ENCODE peak calls at places on chromosome 6, in nine cellular contexts. J is thyroid gland, S is brain microvascular endothelial cell, P is WERI-Rb-1, V is neuronal stem cell, C is heart left ventricle, O is HCT116, Z is Peyer's patch, F is sigmoid colon. I is an unnamed sample. For H3K36me3, the result is how much of the 10 kb centered on the place peaks cover.

GRCh38 chr6:125707615-125708243 is 41.7 kb upstream of the HEY2 start:
- DNase-seq in J (no peak), S (no peak), P (no peak), V (no peak), C (no peak), O (no peak), Z (no peak), F (no peak), I (no peak)

GRCh38 chr6:27591660-27592059 is 118.8 kb upstream of the ZNF184 start:
- DNase-seq in J (no peak), S (peak), P (no peak), V (peak), C (no peak), O (no peak), Z (no peak), F (no peak), I (no peak)

GRCh38 chr6:55299285-55299684 is 28.0 kb upstream of the GFRAL start:
- DNase-seq in J (no peak), S (no peak), P (no peak), V (no peak), C (no peak), O (no peak), Z (no peak), F (no peak), I (no peak)

GRCh38 chr6:113690255-113690956 is 166.7 kb upstream of the MARCKS start:
- DNase-seq in J (no peak), S (peak), P (no peak), V (no peak), C (no peak), O (no peak), Z (no peak), F (no peak), I (no peak)

GRCh38 chr6:121592955-121593665 is 157.7 kb downstream of the GJA1 start:
- DNase-seq in J (no peak), S (no peak), P (no peak), V (no peak), C (no peak), O (no peak), Z (no peak), F (no peak), I (no peak)

GRCh38 chr6:33428219-33428890 is 8.5 kb downstream of the SYNGAP1 start:
- DNase-seq in J (peak), S (peak), P (peak), V (no peak), C (peak), O (no peak), Z (peak), F (no peak), I (no peak)

GRCh38 chr6:31968791-31969711 is 2.9 kb downstream of the DXO start:
- DNase-seq in J (no peak), S (no peak), P (no peak), V (no peak), C (no peak), O (no peak), Z (no peak), F (peak), I (no peak)

GRCh38 chr6:25816252-25816651 is 15.6 kb downstream of the SLC17A1 start:
- DNase-seq in J (no peak), S (no peak), P (no peak), V (no peak), C (no peak), O (no peak), Z (no peak), F (no peak), I (no peak)

GRCh38 chr6:137697267-137697938 is 169.7 kb upstream of the TNFAIP3 start:
- DNase-seq in J (no peak), S (peak), P (no peak), V (peak), C (no peak), O (no peak), Z (no peak), F (no peak), I (no peak)

GRCh38 chr6:85997206-85997605 is 354.5 kb upstream of the SYNCRIP start:
- DNase-seq in J (no peak), S (no peak), P (no peak), V (no peak), C (no peak), O (no peak), Z (no peak), F (no peak), I (no peak)

GRCh38 chr6:19478992-19479391 is 358.2 kb upstream of the ID4 start:
- DNase-seq in J (no peak), S (peak), P (no peak), V (no peak), C (no peak), O (no peak), Z (no peak), F (no peak), I (no peak)

GRCh38 chr6:72955666-72956065 is 269.6 kb downstream of the KHDC1L start:
- DNase-seq in J (peak), S (no peak), P (no peak), V (no peak), C (no peak), O (no peak), Z (no peak), F (no peak), I (no peak)

GRCh38 chr6:3808189-3808588 is 41.0 kb upstream of the FAM50B start:
- DNase-seq in J (no peak), S (no peak), P (no peak), V (no peak), C (no peak), O (no peak), Z (no peak), F (no peak), I (no peak)

GRCh38 chr6:164749126-164749758 is 560.2 kb downstream of the C6orf118 start:
- DNase-seq in J (no peak), S (no peak), P (no peak), V (no peak), C (peak), O (no peak), Z (no peak), F (no peak), I (no peak)

GRCh38 chr6:88455317-88455716 is 289.2 kb upstream of the CNR1 start:
- DNase-seq in J (no peak), S (no peak), P (no peak), V (no peak), C (peak), O (no peak), Z (no peak), F (no peak), I (no peak)

GRCh38 chr6:52576054-52576391 is 837 bp downstream of the TRAM2 start:
- DNase-seq in J (peak), S (no peak), P (no peak), V (no peak), C (no peak), O (no peak), Z (no peak), F (peak), I (no peak)

GRCh38 chr6:136860043-136860442 is 37.7 kb downstream of the PEX7 start:
- DNase-seq in J (no peak), S (no peak), P (no peak), V (no peak), C (no peak), O (no peak), Z (no peak), F (no peak), I (no peak)

GRCh38 chr6:91705646-91706045 is 1118.8 kb upstream of the MAP3K7 start:
- DNase-seq in J (no peak), S (no peak), P (no peak), V (no peak), C (no peak), O (no peak), Z (no peak), F (no peak), I (no peak)

GRCh38 chr6:114080891-114081510 is 110.1 kb upstream of the HDAC2 start:
- DNase-seq in J (no peak), S (no peak), P (no peak), V (no peak), C (no peak), O (no peak), Z (no peak), F (no peak), I (no peak)

GRCh38 chr6:100229512-100229911 is 235.2 kb downstream of the SIM1 start:
- DNase-seq in J (peak), S (no peak), P (no peak), V (no peak), C (no peak), O (no peak), Z (no peak), F (no peak), I (no peak)

GRCh38 chr6:5034328-5034727 is 30.5 kb upstream of the RPP40 start:
- DNase-seq in J (no peak), S (no peak), P (no peak), V (no peak), C (no peak), O (no peak), Z (no peak), F (no peak), I (no peak)

GRCh38 chr6:126905917-126906316 is 212.6 kb upstream of the RSPO3 start:
- DNase-seq in J (no peak), S (peak), P (no peak), V (no peak), C (no peak), O (no peak), Z (no peak), F (no peak), I (no peak)

GRCh38 chr6:107506145-107506544 is 16.2 kb downstream of the SOBP start:
- DNase-seq in J (no peak), S (no peak), P (no peak), V (no peak), C (no peak), O (no peak), Z (no peak), F (no peak), I (no peak)

DNA sequence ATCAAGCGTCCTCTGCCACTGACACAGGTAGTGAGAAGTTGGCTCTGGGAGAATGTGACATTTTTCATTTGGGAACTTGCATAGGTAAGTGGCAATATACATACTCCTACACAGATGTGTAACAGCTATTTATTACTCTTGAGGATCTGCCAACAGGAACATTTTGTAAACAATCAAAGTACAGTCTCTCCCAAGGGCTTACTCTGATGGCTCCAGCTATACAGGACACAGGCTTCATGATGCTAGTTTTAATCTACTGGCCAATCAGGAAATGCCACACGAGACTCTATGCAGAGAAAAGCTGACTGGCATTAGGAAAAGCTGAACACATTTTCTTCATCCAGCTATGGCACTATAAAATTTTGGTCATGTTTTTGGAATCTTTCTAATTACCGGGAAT is 57.8 kb downstream of the POPDC3 start:
- DNase-seq in J (no peak), S (no peak), P (no peak), V (no peak), C (no peak), O (no peak), Z (no peak), F (no peak), I (no peak)
- H3K36me3 ChIP-seq in J (under half), S (under half), P (under half), V (under half), C (under half), O (under half), Z (under half), F (under half), I (under half)

GRCh38 chr6:17673543-17674254 is 33.0 kb downstream of the NUP153 start:
- DNase-seq in J (no peak), S (no peak), P (no peak), V (no peak), C (no peak), O (no peak), Z (no peak), F (no peak), I (no peak)

GRCh38 chr6:17666646-17667045 is 40.1 kb downstream of the NUP153 start:
- DNase-seq in J (no peak), S (no peak), P (no peak), V (no peak), C (no peak), O (no peak), Z (no peak), F (no peak), I (no peak)

GRCh38 chr6:17677602-17678001 is 29.1 kb downstream of the NUP153 start:
- DNase-seq in J (no peak), S (no peak), P (no peak), V (no peak), C (no peak), O (no peak), Z (no peak), F (no peak), I (no peak)

DNA sequence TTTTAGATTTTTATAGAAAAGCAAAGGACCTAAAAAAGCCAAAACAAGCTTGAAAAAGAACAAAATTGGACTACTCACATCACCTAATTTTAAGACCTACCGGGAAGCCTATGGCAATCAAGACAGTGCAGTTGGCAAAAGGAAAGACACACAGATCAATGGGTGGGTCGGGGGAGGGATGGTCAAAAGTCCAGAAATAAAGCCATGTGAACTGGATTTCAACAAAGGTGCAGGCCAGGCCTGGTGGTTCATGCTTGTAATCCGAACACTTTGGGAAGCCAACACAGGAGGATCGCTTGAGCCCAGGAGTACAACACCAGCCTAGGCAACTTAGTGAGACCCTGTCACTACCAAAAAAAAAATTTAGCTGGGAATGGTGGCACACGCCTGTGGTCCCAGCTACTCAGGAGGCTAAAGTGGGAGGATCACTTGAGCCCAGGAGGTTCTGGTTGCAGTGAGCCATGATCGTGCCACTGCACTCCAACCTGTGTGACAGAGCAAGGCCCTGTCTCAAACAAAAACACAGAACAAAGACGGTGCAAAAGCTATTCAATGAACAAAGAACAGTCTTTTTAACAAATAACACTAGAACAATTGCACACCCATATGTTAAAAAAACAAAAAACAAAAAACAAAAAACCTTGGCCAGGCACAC is 34.5 kb downstream of the NUP153 start:
- DNase-seq in J (no peak), S (no peak), P (no peak), V (no peak), C (no peak), O (no peak), Z (no peak), F (no peak), I (no peak)
- H3K36me3 ChIP-seq in J (under half), S (under half), P (half or more), V (under half), C (half or more), O (half or more), Z (half or more), F (half or more), I (under half)

DNA sequence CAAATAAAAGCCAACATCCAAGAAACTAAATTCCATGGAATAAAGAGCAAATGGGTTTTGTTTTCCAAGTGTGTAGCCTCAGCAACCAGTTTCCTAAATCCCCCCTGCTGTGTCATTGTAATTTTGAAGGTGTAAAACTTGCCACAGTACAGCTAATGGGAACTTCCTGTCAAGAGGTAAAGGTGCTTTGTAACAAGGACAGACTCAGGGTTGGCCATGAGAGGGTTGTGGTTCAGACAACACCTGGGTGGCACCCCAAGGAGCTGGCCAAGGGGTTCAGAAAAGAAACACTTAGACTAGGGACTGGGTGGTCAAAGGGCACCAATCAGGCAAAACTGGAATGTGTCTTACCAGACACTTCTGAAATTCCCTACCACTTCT is 52.4 kb upstream of the LYRM2 start:
- DNase-seq in J (no peak), S (no peak), P (no peak), V (peak), C (no peak), O (no peak), Z (no peak), F (no peak), I (no peak)
- H3K36me3 ChIP-seq in J (half or more), S (half or more), P (half or more), V (under half), C (half or more), O (half or more), Z (half or more), F (under half), I (under half)

GRCh38 chr6:34955447-34955846 is 66.4 kb downstream of the ANKS1A start:
- DNase-seq in J (no peak), S (no peak), P (no peak), V (no peak), C (peak), O (no peak), Z (no peak), F (no peak), I (no peak)
- H3K36me3 ChIP-seq in J (under half), S (under half), P (under half), V (under half), C (under half), O (under half), Z (under half), F (under half), I (under half)

GRCh38 chr6:109303647-109304283 is 78.5 kb downstream of the CD164 start:
- DNase-seq in J (no peak), S (no peak), P (no peak), V (no peak), C (no peak), O (no peak), Z (no peak), F (no peak), I (no peak)

GRCh38 chr6:109304284-109305015 is 77.8 kb downstream of the CD164 start:
- DNase-seq in J (no peak), S (no peak), P (peak), V (no peak), C (no peak), O (no peak), Z (no peak), F (no peak), I (no peak)

GRCh38 chr6:109305028-109305427 is 77.2 kb downstream of the CD164 start:
- DNase-seq in J (no peak), S (no peak), P (no peak), V (no peak), C (no peak), O (no peak), Z (no peak), F (no peak), I (no peak)

GRCh38 chr6:109302176-109302575 is 80.1 kb downstream of the CD164 start:
- DNase-seq in J (no peak), S (no peak), P (no peak), V (no peak), C (no peak), O (no peak), Z (no peak), F (no peak), I (no peak)

GRCh38 chr6:109303149-109303548 is 79.1 kb downstream of the CD164 start:
- DNase-seq in J (no peak), S (no peak), P (no peak), V (no peak), C (no peak), O (no peak), Z (no peak), F (no peak), I (no peak)
- H3K36me3 ChIP-seq in J (under half), S (under half), P (under half), V (under half), C (under half), O (under half), Z (under half), F (under half), I (under half)

DNA sequence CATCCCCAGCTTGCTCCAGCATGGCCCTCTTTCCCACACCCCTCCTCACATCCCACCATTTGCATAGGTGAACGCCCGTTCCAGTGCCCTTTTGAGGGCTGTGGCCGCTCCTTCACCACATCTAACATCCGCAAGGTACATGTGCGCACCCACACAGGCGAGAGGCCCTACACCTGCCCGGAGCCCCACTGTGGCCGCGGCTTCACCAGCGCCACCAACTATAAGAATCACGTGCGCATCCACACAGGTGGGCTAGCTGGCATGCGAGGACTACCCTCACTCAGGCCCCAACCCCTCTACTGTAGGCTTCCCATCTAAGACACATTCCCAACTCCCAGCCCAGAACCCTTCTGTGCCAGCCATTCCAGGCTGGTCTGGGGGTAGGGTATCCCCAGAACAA is 6.1 kb upstream of the DEF6 start:
- DNase-seq in J (no peak), S (no peak), P (no peak), V (no peak), C (no peak), O (no peak), Z (no peak), F (peak), I (no peak)
- H3K36me3 ChIP-seq in J (half or more), S (under half), P (half or more), V (under half), C (half or more), O (under half), Z (half or more), F (half or more), I (under half)

DNA sequence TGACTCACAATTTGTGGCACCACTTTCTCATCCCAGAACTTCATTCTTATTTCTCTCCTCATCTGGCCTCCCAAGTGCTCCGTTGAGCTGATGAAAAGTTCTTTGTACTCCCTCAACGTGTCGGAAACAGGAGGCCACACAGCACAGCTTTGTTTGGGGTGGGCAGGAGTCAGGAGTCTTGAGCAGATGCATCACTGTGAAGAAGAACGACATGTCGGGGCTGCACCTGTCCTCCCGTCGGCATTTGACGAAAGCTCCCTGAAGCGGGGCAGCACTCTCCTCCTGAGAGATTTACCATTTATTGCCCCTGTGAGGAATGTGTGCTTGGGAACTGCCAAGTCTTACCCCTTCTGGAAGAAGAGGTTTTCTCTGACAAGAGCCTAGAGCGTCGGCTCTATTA is 28.1 kb downstream of the TAF8 start:
- DNase-seq in J (no peak), S (no peak), P (no peak), V (no peak), C (no peak), O (no peak), Z (no peak), F (no peak), I (no peak)
- H3K36me3 ChIP-seq in J (under half), S (under half), P (half or more), V (under half), C (under half), O (under half), Z (under half), F (under half), I (under half)

GRCh38 chr6:34982424-34982852 is 93.4 kb downstream of the ANKS1A start:
- DNase-seq in J (peak), S (peak), P (peak), V (no peak), C (no peak), O (no peak), Z (no peak), F (no peak), I (no peak)
- H3K36me3 ChIP-seq in J (under half), S (under half), P (half or more), V (under half), C (under half), O (under half), Z (half or more), F (under half), I (under half)

GRCh38 chr6:158338311-158339112 is 26.2 kb downstream of the TULP4 start:
- DNase-seq in J (no peak), S (no peak), P (no peak), V (no peak), C (no peak), O (no peak), Z (no peak), F (no peak), I (no peak)
- H3K36me3 ChIP-seq in J (under half), S (under half), P (under half), V (under half), C (under half), O (under half), Z (under half), F (under half), I (under half)

DNA sequence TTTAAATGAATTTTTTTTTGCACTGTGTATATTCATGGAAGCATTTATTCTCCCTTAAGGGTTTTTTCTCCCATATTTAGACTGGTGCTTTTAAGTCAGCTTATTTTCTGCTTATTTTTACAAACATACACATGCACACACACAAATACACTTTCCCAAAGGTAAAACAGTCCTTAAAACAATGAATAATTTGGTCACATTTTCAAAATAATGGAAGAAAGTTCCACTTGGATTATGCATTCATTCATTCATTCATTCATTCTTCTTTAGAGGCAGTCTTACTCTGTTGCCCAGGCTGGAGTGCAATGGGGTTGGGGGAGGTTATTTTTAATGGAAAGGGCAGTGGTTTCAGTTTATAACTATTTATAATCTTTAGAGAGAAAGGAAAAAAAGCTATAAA is 69.8 kb downstream of the STXBP5 start:
- DNase-seq in J (no peak), S (no peak), P (no peak), V (no peak), C (no peak), O (no peak), Z (no peak), F (no peak), I (no peak)
- H3K36me3 ChIP-seq in J (under half), S (under half), P (under half), V (under half), C (under half), O (under half), Z (under half), F (under half), I (under half)